ENCODE peak calls at places on chromosomes 5 and 9, in five cellular contexts. Q is sigmoid colon; S is endodermal cell; I is CD8-positive, alpha-beta T cell; N is PC-9. E is an unnamed sample. For H3K4me1, the result is how much of the 10 kb centered on the place peaks cover.

GRCh38 chr5:107796797-107797196 is 126.1 kb upstream of the EFNA5 start:
- DNase-seq in Q (no peak), S (no peak), I (no peak), N (no peak), E (no peak)

GRCh38 chr5:76503929-76504328 is 100.8 kb downstream of the IQGAP2 start:
- DNase-seq in Q (no peak), S (no peak), I (no peak), N (no peak), E (no peak)

GRCh38 chr9:87387351-87388055 is 110.2 kb upstream of the DAPK1 start:
- DNase-seq in Q (no peak), S (no peak), I (no peak), N (peak), E (no peak)

GRCh38 chr9:14722391-14723035 is at the start of gene CER1:
- DNase-seq in Q (no peak), S (peak), I (no peak), N (no peak), E (no peak)

GRCh38 chr9:133141833-133142594 is 21.0 kb upstream of the RALGDS start:
- DNase-seq in Q (peak), S (no peak), I (peak), N (no peak), E (peak)

GRCh38 chr9:33320568-33321261 is 30.4 kb downstream of the NFX1 start:
- DNase-seq in Q (no peak), S (no peak), I (no peak), N (peak), E (no peak)

GRCh38 chr5:179837076-179838011 is 16.6 kb downstream of the SQSTM1 start:
- DNase-seq in Q (peak), S (no peak), I (no peak), N (no peak), E (no peak)

GRCh38 chr5:67561145-67561932 is 364.7 kb upstream of the CD180 start:
- DNase-seq in Q (no peak), S (no peak), I (no peak), N (no peak), E (no peak)

GRCh38 chr9:69089082-69089481 is 53.5 kb downstream of the FXN start:
- DNase-seq in Q (no peak), S (no peak), I (no peak), N (no peak), E (no peak)

GRCh38 chr5:71887680-71888079 is 168.6 kb downstream of the CARTPT start:
- DNase-seq in Q (no peak), S (no peak), I (no peak), N (peak), E (no peak)

GRCh38 chr9:84297162-84297821 is 43.3 kb downstream of the SLC28A3 start:
- DNase-seq in Q (no peak), S (no peak), I (no peak), N (no peak), E (no peak)

GRCh38 chr9:95224371-95225015 is 93.0 kb downstream of the FANCC start:
- DNase-seq in Q (no peak), S (no peak), I (no peak), N (no peak), E (no peak)

GRCh38 chr5:65262094-65262493 is 219.6 kb downstream of the ADAMTS6 start:
- DNase-seq in Q (no peak), S (no peak), I (no peak), N (no peak), E (no peak)

GRCh38 chr9:18595597-18595996 is 121.6 kb downstream of the ADAMTSL1 start:
- DNase-seq in Q (no peak), S (no peak), I (no peak), N (no peak), E (no peak)

GRCh38 chr5:68456756-68457217 is 241.2 kb downstream of the PIK3R1 start:
- DNase-seq in Q (no peak), S (no peak), I (no peak), N (peak), E (peak)

GRCh38 chr9:126474786-126475485 is 138.8 kb upstream of the LMX1B start:
- DNase-seq in Q (no peak), S (no peak), I (no peak), N (peak), E (no peak)

GRCh38 chr5:117332341-117332740 is 757.7 kb upstream of the SEMA6A start:
- DNase-seq in Q (no peak), S (no peak), I (no peak), N (no peak), E (no peak)

GRCh38 chr5:90134892-90135291 is 274.7 kb downstream of the CETN3 start:
- DNase-seq in Q (peak), S (no peak), I (no peak), N (no peak), E (no peak)

GRCh38 chr5:181189962-181190710 is 14.9 kb downstream of the TRIM7 start:
- DNase-seq in Q (peak), S (peak), I (peak), N (no peak), E (peak)

DNA sequence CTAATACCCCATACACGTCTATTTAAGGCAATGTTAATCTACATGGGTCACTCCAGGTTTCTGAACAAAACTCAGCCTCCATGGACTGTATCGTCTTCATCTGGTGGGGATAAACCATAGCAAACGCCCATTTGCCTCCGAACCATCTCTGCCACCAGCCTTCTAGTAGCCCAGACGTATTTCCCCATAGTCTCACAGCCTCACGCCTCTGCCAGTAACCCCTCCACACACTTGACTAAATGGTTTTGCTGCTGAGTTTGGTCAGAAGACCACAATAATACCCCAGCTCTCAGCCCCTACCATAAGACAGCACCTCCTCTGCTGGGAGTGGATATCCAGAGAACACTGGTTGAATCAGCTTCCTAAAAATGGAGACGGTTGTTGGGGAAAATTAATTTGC is 8.7 kb downstream of the ERAP2 start:
- DNase-seq in Q (no peak), S (no peak), I (no peak), N (no peak), E (no peak)
- H3K4me3 ChIP-seq in Q (no peak), S (no peak), I (no peak), N (no peak), E (no peak)

DNA sequence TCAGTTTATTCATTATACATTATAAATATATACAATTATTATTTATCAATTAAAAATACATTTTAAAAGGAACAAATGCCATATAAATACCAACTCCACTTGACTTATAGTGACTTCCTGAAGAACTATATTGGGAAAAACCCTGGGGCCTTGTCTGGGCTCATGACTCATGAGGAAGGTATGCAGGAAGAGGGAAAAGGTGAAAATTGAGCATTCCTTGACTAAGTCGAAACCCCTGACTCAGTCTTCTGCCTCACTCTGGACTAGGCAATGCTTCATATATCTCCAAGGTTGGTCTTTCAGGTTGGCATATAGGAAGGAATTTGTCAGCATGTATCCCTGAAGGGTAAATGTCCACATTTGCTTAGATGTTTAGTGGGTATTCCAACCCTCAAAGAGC is 78.5 kb downstream of the SH3TC2 start:
- DNase-seq in Q (no peak), S (peak), I (no peak), N (peak), E (no peak)
- H3K4me1 ChIP-seq in Q (under half), S (under half), I (under half), N (half or more), E (under half)

DNA sequence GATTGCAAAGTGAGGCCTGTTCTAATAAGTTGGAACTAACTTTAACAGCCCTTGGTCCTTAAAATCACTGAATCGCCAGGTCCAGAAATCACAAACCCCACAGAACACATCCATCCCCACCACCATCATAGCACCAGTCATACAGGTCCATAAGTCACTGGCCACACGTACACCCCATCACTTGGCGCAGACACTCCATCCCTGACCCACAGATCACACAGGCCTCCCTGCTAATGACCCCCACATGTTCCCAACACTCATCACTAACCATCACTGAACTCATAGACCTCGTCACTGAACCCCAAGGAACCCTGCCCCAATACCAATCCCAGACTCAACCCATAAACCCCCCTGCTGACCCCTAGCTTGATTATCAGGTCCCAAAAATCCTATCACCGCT is 41.2 kb upstream of the ZNF300 start:
- DNase-seq in Q (no peak), S (no peak), I (no peak), N (no peak), E (no peak)
- H3K4me3 ChIP-seq in Q (peak), S (no peak), I (no peak), N (peak), E (peak)

GRCh38 chr9:711761-712523 is 129.6 kb upstream of the DMRT1 start:
- DNase-seq in Q (no peak), S (no peak), I (no peak), N (no peak), E (no peak)

GRCh38 chr9:708556-709432 is 132.7 kb upstream of the DMRT1 start:
- DNase-seq in Q (no peak), S (no peak), I (no peak), N (no peak), E (no peak)

GRCh38 chr9:713046-713445 is 128.5 kb upstream of the DMRT1 start:
- DNase-seq in Q (no peak), S (no peak), I (no peak), N (no peak), E (no peak)

GRCh38 chr9:712643-713042 is 128.9 kb upstream of the DMRT1 start:
- DNase-seq in Q (no peak), S (no peak), I (no peak), N (no peak), E (no peak)

DNA sequence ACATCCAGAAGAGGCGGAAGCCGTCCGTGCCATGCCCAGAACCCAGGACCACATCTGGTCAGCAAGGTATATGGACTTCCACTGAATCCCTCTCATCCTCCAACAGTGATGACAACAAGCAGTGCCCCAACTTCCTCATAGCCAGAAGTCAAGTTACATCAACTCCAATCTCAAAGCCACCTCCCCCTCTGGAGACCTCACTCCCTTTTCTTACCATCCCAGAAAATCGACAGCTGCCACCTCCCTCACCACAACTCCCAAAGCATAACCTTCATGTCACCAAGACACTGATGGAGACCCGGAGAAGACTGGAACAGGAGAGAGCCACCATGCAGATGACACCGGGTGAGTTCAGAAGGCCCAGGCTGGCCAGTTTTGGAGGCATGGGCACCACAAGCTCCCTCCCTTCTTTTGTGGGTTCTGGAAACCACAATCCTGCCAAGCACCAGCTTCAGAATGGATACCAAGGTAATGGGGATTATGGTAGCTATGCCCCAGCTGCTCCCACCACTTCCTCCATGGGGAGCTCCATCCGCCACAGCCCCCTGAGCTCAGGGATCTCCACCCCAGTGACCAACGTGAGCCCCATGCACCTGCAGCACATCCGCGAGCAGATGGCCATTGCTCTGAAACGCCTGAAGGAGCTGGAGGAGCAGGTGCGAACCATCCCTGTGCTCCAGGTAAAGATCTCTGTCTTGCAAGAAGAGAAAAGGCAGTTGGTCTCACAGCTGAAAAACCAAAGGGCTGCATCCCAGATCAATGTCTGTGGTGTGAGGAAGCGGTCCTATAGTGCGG is 130.3 kb upstream of the DMRT1 start:
- DNase-seq in Q (no peak), S (no peak), I (no peak), N (no peak), E (no peak)
- H3K4me1 ChIP-seq in Q (under half), S (under half), I (under half), N (under half), E (under half)

GRCh38 chr5:50744761-50745160 is 78.3 kb downstream of the PARP8 start:
- DNase-seq in Q (no peak), S (no peak), I (no peak), N (no peak), E (no peak)
- H3K4me3 ChIP-seq in Q (peak), S (no peak), I (peak), N (no peak), E (no peak)

GRCh38 chr5:138169124-138169523 is 9.3 kb downstream of the BRD8 start:
- DNase-seq in Q (no peak), S (no peak), I (no peak), N (no peak), E (no peak)
- H3K4me1 ChIP-seq in Q (under half), S (under half), I (under half), N (under half), E (under half)

GRCh38 chr9:2065704-2066103 is 50.6 kb downstream of the SMARCA2 start:
- DNase-seq in Q (no peak), S (no peak), I (no peak), N (no peak), E (no peak)
- H3K4me3 ChIP-seq in Q (no peak), S (no peak), I (no peak), N (no peak), E (no peak)

GRCh38 chr9:4663956-4664355 is 1.9 kb downstream of the PLPP6 start:
- DNase-seq in Q (no peak), S (no peak), I (no peak), N (no peak), E (no peak)

GRCh38 chr9:4665357-4665756 is 923 bp downstream of the SPATA6L start:
- DNase-seq in Q (no peak), S (no peak), I (no peak), N (peak), E (no peak)

GRCh38 chr9:4667681-4668080 is 1.4 kb upstream of the SPATA6L start:
- DNase-seq in Q (no peak), S (no peak), I (peak), N (no peak), E (no peak)

GRCh38 chr9:4668604-4669003 is 2.3 kb upstream of the SPATA6L start:
- DNase-seq in Q (no peak), S (no peak), I (no peak), N (no peak), E (no peak)

DNA sequence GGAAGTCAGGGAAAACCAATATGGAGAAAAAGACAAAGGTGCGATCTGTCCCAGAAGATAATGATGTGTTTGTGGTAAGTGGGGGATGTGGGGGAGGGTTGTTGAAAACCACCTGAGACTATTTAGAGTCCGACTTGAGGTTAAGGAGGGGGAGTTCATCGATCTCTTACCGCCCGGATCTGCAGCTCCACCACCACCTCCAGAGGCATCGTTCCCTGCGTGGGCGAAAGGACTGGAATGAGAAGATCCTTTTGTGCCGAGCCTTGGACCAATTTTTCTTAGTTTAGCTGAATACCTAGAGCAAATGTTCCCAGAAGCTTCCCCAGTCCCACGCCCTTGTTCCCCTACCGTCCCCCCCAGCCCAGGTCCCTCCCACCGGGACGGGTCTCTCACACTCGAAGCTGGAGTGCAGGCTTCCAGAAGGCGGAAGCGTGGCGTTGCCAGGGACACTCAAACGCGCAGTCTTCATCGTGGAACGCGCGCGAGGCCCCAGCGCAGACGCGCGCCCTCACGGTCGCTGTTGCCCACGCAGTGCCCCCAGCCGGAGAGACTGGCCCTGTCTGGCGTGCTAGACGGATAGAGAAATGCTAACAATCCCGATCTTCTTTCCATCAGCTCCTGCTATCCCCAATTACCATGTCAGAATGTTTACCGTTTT is at the start of gene SPATA6L:
- DNase-seq in Q (peak), S (peak), I (peak), N (no peak), E (peak)
- H3K4me1 ChIP-seq in Q (under half), S (under half), I (half or more), N (under half), E (under half)

GRCh38 chr5:3599283-3600105 is 3.9 kb downstream of the IRX1 start:
- DNase-seq in Q (no peak), S (peak), I (no peak), N (no peak), E (no peak)
- H3K4me3 ChIP-seq in Q (no peak), S (no peak), I (no peak), N (no peak), E (no peak)